ENCODE peak calls at places on chromosomes 7 and 10, in seven cellular contexts. W, R, X, D, I, E and G are unnamed samples.

GRCh38 chr7:95684037-95684436 is 87.7 kb upstream of the PDK4 start:
- ATAC-seq in E (no peak), W (peak; percentile 51), X (peak; percentile 62), R (peak; percentile 67), D (peak; percentile 74), I (no peak), G (peak; percentile 75)

GRCh38 chr10:109940117-109940516 is 16.8 kb upstream of the XPNPEP1 start:
- ATAC-seq in X (no peak), E (no peak), W (no peak), R (no peak), I (no peak), D (no peak), G (no peak)

GRCh38 chr10:112213098-112213823 is 29.7 kb upstream of the GPAM start:
- ATAC-seq in W (no peak), E (no peak), R (peak; percentile 46), I (no peak), D (no peak), X (no peak), G (no peak)

GRCh38 chr7:84248843-84249242 is 54.3 kb upstream of the SEMA3A start:
- ATAC-seq in D (peak; percentile 22), E (peak; percentile 78), I (no peak), W (no peak), X (no peak), R (peak; percentile 71), G (peak; percentile 49)

GRCh38 chr10:103545366-103545765 is 51.9 kb downstream of the NEURL1 start:
- ATAC-seq in X (no peak), W (no peak), I (no peak), D (no peak), R (no peak), E (no peak), G (no peak)

GRCh38 chr7:77306231-77307067 is 106.8 kb upstream of the FGL2 start:
- ATAC-seq in X (no peak), R (no peak), W (no peak), I (no peak), D (no peak), E (no peak), G (no peak)

GRCh38 chr7:131883769-131884168 is 327.3 kb upstream of the PODXL start:
- ATAC-seq in I (no peak), X (no peak), R (no peak), W (no peak), D (no peak), E (no peak), G (no peak)

GRCh38 chr10:101693701-101694055 is 1.3 kb downstream of the FBXW4 start:
- ATAC-seq in D (no peak), R (peak; percentile 53), I (peak; percentile 28), E (peak; percentile 3), W (peak; percentile 43), X (no peak), G (no peak)

GRCh38 chr7:1246871-1247526 is 14.3 kb downstream of the UNCX start:
- ATAC-seq in W (no peak), R (no peak), E (no peak), I (no peak), D (peak; percentile 19), X (no peak), G (no peak)